ENCODE peak calls at places on chromosomes 6 and 20, in nine cellular contexts. N, C, O, K, R, Q, X, U and H are unnamed samples. For H3K4me1, the result is how much of the 10 kb centered on the place peaks cover.

GRCh38 chr6:4941782-4942672 is 61.8 kb downstream of the RPP40 start:
- DNase-seq in N (peak), C (peak), O (no peak), K (no peak), R (peak), Q (peak), X (peak), U (peak), H (no peak)

GRCh38 chr6:99613398-99613704 is 6.7 kb downstream of the PRDM13 start:
- DNase-seq in N (peak), C (peak), O (no peak), K (no peak), R (no peak), Q (peak), X (peak), U (peak), H (no peak)

GRCh38 chr6:3610896-3611295 is 140.6 kb downstream of the PXDC1 start:
- DNase-seq in N (no peak), C (no peak), O (no peak), K (no peak), R (no peak), Q (no peak), X (no peak), U (no peak), H (no peak)

GRCh38 chr6:15310680-15311079 is 64.8 kb downstream of the JARID2 start:
- DNase-seq in N (no peak), C (no peak), O (no peak), K (no peak), R (no peak), Q (no peak), X (peak), U (no peak), H (no peak)

GRCh38 chr6:60754879-60755278 is 1531.1 kb downstream of the KHDRBS2 start:
- DNase-seq in N (peak), C (no peak), O (no peak), K (no peak), R (no peak), Q (no peak), X (no peak), U (peak), H (no peak)

GRCh38 chr20:15446373-15446772 is 1109.0 kb upstream of the FLRT3 start:
- DNase-seq in N (no peak), C (no peak), O (no peak), K (no peak), R (no peak), Q (no peak), X (peak), U (no peak), H (no peak)

GRCh38 chr20:49833483-49833882 is 20.9 kb downstream of the SLC9A8 start:
- DNase-seq in N (no peak), C (no peak), O (no peak), K (no peak), R (no peak), Q (no peak), X (no peak), U (peak), H (no peak)

GRCh38 chr6:105940990-105941389 is 145.1 kb upstream of the PRDM1 start:
- DNase-seq in N (no peak), C (no peak), O (no peak), K (no peak), R (no peak), Q (no peak), X (no peak), U (no peak), H (no peak)

GRCh38 chr6:75775219-75775618 is 26.2 kb downstream of the MYO6 start:
- DNase-seq in N (no peak), C (no peak), O (no peak), K (no peak), R (no peak), Q (no peak), X (no peak), U (no peak), H (no peak)

GRCh38 chr20:48162621-48163020 is 377.3 kb upstream of the SULF2 start:
- DNase-seq in N (no peak), C (no peak), O (no peak), K (no peak), R (no peak), Q (no peak), X (no peak), U (no peak), H (no peak)

GRCh38 chr6:113690255-113690956 is 166.7 kb upstream of the MARCKS start:
- DNase-seq in N (no peak), C (peak), O (no peak), K (peak), R (peak), Q (peak), X (peak), U (no peak), H (no peak)

GRCh38 chr6:11381801-11382513 is 149.5 kb upstream of the NEDD9 start:
- DNase-seq in N (no peak), C (peak), O (no peak), K (no peak), R (no peak), Q (no peak), X (no peak), U (no peak), H (peak)

GRCh38 chr6:158344534-158344933 is 32.3 kb downstream of the TULP4 start:
- DNase-seq in N (no peak), C (no peak), O (no peak), K (no peak), R (no peak), Q (no peak), X (no peak), U (no peak), H (no peak)

GRCh38 chr6:75196051-75196743 is 9.7 kb downstream of the COL12A1 start:
- DNase-seq in N (no peak), C (no peak), O (no peak), K (no peak), R (no peak), Q (no peak), X (peak), U (no peak), H (no peak)

GRCh38 chr6:85669735-85670194 is 27.1 kb upstream of the SYNCRIP start:
- DNase-seq in N (no peak), C (peak), O (no peak), K (no peak), R (no peak), Q (no peak), X (peak), U (no peak), H (peak)

GRCh38 chr20:60060593-60060992 is 102.4 kb downstream of the CDH26 start:
- DNase-seq in N (no peak), C (no peak), O (no peak), K (no peak), R (no peak), Q (no peak), X (no peak), U (no peak), H (no peak)
- H3K4me1 ChIP-seq in N (under half), C (under half), O (under half), K (under half), R (under half), Q (under half), X (under half), U (under half), H (under half)

GRCh38 chr20:57229490-57229889 is 37.0 kb downstream of the BMP7 start:
- DNase-seq in N (no peak), C (no peak), O (no peak), K (no peak), R (no peak), Q (no peak), X (no peak), U (no peak), H (no peak)
- H3K4me1 ChIP-seq in N (under half), C (under half), O (under half), K (under half), R (under half), Q (under half), X (under half), U (under half), H (under half)

GRCh38 chr6:111615916-111616612 is 10.4 kb upstream of the TRAF3IP2 start:
- DNase-seq in N (peak), C (no peak), O (no peak), K (no peak), R (peak), Q (no peak), X (no peak), U (no peak), H (no peak)
- H3K4me1 ChIP-seq in N (under half), C (under half), O (under half), K (under half), R (half or more), Q (under half), X (under half), U (under half), H (under half)

GRCh38 chr20:43940518-43941225 is 26.0 kb downstream of the TOX2 start:
- DNase-seq in N (no peak), C (peak), O (no peak), K (no peak), R (no peak), Q (no peak), X (no peak), U (no peak), H (no peak)

GRCh38 chr20:43942661-43943285 is 28.1 kb downstream of the TOX2 start:
- DNase-seq in N (no peak), C (peak), O (no peak), K (no peak), R (no peak), Q (peak), X (peak), U (no peak), H (peak)

GRCh38 chr20:43942213-43942590 is 27.6 kb downstream of the TOX2 start:
- DNase-seq in N (no peak), C (no peak), O (no peak), K (no peak), R (no peak), Q (no peak), X (no peak), U (no peak), H (no peak)

GRCh38 chr20:43939762-43940121 is 25.1 kb downstream of the TOX2 start:
- DNase-seq in N (no peak), C (peak), O (no peak), K (no peak), R (no peak), Q (no peak), X (no peak), U (no peak), H (no peak)

DNA sequence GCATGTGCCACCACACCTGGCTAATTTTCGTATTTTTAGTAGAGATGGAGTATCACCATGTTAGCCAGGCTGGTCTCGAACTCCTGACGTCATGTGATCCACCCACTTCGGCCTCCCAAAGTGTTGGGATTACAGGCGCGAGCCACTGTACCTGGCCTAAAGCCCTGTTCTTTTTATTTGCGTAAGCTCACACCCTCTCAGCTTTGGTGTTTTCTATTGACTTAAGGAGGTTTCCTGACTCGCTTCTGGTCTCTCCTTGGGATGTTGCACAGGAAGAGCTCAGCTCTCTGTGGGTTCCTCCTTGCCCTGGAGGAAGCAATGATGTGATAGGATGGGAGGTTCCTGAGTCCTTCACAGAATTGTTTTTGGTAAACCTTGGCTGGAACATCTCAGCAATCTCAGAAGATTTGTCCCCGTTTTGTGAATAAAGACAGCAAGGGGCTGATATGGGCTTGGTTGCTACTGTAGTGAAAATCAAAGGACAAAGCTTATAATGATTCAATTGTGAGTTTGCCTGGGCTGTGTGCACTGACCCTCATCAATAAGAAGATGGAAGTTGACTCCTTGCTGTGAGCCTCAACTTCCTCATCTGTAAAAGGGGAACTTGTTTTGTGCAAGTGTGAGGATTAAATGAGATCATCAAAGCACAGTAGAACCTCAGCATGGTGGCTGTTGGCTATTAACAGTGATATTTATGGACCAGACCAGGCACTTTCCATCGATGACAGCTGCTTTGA is 27.0 kb downstream of the TOX2 start:
- DNase-seq in N (no peak), C (peak), O (no peak), K (no peak), R (no peak), Q (peak), X (peak), U (no peak), H (no peak)
- H3K4me1 ChIP-seq in N (under half), C (half or more), O (under half), K (half or more), R (under half), Q (half or more), X (under half), U (under half), H (under half)

GRCh38 chr20:62508641-62509051 is 32.9 kb upstream of the GATA5 start:
- DNase-seq in N (peak), C (no peak), O (no peak), K (no peak), R (no peak), Q (peak), X (no peak), U (no peak), H (no peak)

GRCh38 chr20:62511915-62512610 is 36.3 kb upstream of the GATA5 start:
- DNase-seq in N (no peak), C (no peak), O (no peak), K (no peak), R (no peak), Q (no peak), X (no peak), U (no peak), H (no peak)

GRCh38 chr20:62513991-62514390 is 38.2 kb upstream of the GATA5 start:
- DNase-seq in N (no peak), C (no peak), O (no peak), K (no peak), R (no peak), Q (no peak), X (no peak), U (no peak), H (no peak)

GRCh38 chr20:62512812-62513211 is 37.0 kb upstream of the GATA5 start:
- DNase-seq in N (no peak), C (no peak), O (no peak), K (no peak), R (no peak), Q (no peak), X (no peak), U (no peak), H (no peak)

DNA sequence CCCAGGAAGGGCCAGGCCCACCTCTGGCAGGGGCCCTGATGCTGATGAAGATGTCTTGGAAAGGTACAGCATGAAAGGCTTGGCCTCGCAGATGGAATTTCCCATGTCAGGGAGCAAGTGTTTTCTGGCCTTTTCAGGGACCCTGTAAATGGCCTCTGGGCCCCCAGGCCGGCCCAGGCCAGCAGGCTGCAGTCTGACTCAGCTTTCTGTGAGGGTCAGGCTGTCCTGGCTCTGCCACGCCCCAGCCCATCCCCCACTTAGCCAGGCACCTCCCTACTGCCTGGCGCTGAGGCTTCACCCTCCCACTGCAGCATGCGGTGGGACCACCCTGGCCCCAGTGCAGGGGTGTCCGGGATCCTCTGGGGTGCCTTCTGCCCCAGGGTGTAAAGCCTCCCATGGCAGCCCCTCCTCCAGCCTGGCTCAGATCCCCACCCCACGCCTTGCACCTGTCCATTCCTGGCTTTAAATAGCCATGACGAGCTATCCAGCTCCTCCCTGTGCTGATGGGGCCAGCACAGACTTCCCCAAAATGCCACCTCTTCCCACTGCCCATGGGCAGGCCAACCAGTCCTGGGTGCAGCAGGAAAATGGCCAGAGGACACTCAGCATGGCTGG is 35.6 kb upstream of the GATA5 start:
- DNase-seq in N (no peak), C (no peak), O (no peak), K (no peak), R (no peak), Q (no peak), X (no peak), U (no peak), H (no peak)
- H3K4me1 ChIP-seq in N (under half), C (under half), O (under half), K (under half), R (under half), Q (under half), X (under half), U (under half), H (under half)

DNA sequence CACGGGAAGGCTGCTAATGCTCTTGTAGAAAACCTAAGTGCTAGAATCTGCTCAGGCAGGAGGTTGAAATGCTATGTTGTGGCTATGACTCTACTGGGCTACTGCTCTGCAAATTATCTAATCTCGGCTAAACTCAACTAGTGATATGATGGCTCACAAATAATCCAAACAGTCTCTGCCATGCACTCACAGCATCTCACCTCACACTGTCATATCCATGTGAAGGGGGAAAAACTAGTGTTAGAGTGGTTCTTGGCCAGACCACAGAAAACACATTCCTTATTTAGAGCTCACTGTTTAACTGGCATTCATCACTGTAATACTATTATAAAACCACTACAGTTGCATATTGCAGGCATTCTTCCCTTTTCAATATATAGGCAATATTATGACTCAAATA is 81.8 kb upstream of the DST start:
- DNase-seq in N (no peak), C (no peak), O (no peak), K (no peak), R (no peak), Q (no peak), X (peak), U (no peak), H (no peak)
- H3K4me1 ChIP-seq in N (half or more), C (under half), O (under half), K (half or more), R (half or more), Q (half or more), X (half or more), U (under half), H (under half)

GRCh38 chr6:56246941-56247653 is at the start of gene COL21A1:
- DNase-seq in N (peak), C (no peak), O (no peak), K (no peak), R (no peak), Q (peak), X (peak), U (peak), H (no peak)

GRCh38 chr6:56247654-56248122 is 308 bp upstream of the COL21A1 start:
- DNase-seq in N (no peak), C (no peak), O (no peak), K (no peak), R (no peak), Q (no peak), X (no peak), U (no peak), H (no peak)

GRCh38 chr6:56246544-56246940 is 838 bp downstream of the COL21A1 start:
- DNase-seq in N (no peak), C (no peak), O (no peak), K (no peak), R (no peak), Q (no peak), X (no peak), U (peak), H (no peak)

GRCh38 chr6:56244528-56245253 is 2.7 kb downstream of the COL21A1 start:
- DNase-seq in N (no peak), C (no peak), O (no peak), K (no peak), R (no peak), Q (no peak), X (no peak), U (no peak), H (no peak)

DNA sequence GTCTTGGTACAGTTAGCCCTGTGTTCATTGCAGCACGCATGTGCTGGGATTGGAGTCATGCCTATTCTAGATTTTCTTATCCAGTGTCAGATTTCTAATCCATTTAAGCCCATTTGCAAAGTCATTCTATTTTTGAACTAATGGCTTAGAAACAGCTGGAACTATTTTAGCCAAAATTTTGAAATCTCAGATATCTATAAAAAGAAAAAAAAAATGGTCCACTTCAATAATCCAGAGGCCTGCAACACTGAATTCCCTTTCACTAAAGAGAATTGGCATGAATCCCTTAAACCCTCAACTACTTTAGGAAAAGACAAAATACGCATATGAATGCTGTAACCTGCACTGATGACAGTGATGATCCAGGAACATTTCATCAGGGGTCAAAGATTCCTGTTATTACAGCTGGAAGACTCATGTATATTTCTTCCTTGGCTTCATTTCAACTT is 1.5 kb downstream of the COL21A1 start:
- DNase-seq in N (no peak), C (no peak), O (no peak), K (no peak), R (no peak), Q (no peak), X (no peak), U (no peak), H (no peak)
- H3K4me1 ChIP-seq in N (under half), C (under half), O (under half), K (under half), R (under half), Q (under half), X (under half), U (under half), H (under half)

GRCh38 chr6:24848461-24848860 is 49.7 kb upstream of the ARMH2 start:
- DNase-seq in N (no peak), C (no peak), O (no peak), K (no peak), R (no peak), Q (no peak), X (no peak), U (no peak), H (no peak)
- H3K4me1 ChIP-seq in N (under half), C (under half), O (under half), K (under half), R (under half), Q (under half), X (under half), U (under half), H (under half)

DNA sequence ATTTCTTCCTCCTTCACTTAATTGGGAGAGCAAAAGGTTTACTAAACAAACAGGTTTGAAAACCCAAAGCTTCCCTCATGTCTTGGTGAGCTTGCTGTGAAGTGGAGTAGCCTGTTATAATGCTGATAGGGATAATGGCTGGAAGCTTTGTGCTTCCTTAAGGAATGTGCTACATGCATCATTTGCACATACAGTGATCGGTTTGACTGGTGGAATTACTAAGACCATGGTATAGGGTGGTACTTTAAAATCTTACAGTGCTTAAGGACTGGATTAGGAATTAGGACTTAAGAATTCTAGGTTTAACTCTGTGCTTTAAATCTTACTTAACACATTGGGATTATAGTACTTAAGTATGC is 75.7 kb downstream of the ARID1B start:
- DNase-seq in N (no peak), C (no peak), O (no peak), K (no peak), R (no peak), Q (no peak), X (no peak), U (peak), H (no peak)
- H3K4me1 ChIP-seq in N (under half), C (under half), O (half or more), K (under half), R (under half), Q (under half), X (under half), U (under half), H (under half)